ENCODE peak calls at places on chromosomes 2 and 18, in eight cellular contexts. One of them, this sample, is unnamed.

GRCh38 chr18:73318732-73319479 is 451.1 kb upstream of the NETO1 start:
- DNase-seq in foreskin fibroblast: no peak
- DNase-seq in left cardiac atrium: no peak
- DNase-seq in stimulated activated CD4-positive, alpha-beta T cell treated with anti-CD3 and anti-CD28 coated beads, TNF-alpha, amount 100 ng/mL, for 24 hours: no peak
- DNase-seq in NCI-H774: no peak
- DNase-seq in stimulated activated CD8-positive, alpha-beta memory T cell treated with anti-CD3 and anti-CD28 coated beads, Interleukin-7, amount 100 ng/mL, for 24 hours: no peak
- DNase-seq in left lung: no peak
- DNase-seq in NCI-H345: no peak
- DNase-seq in this sample: no peak

GRCh38 chr2:33142874-33143273 is 196.1 kb downstream of the LTBP1 start:
- DNase-seq in NCI-H774: no peak
- DNase-seq in NCI-H345: no peak
- DNase-seq in foreskin fibroblast: no peak
- DNase-seq in stimulated activated CD4-positive, alpha-beta T cell treated with anti-CD3 and anti-CD28 coated beads, TNF-alpha, amount 100 ng/mL, for 24 hours: no peak
- DNase-seq in left lung: no peak
- DNase-seq in left cardiac atrium: no peak
- DNase-seq in stimulated activated CD8-positive, alpha-beta memory T cell treated with anti-CD3 and anti-CD28 coated beads, Interleukin-7, amount 100 ng/mL, for 24 hours: no peak
- DNase-seq in this sample: no peak

GRCh38 chr2:61254536-61254935 is 92.5 kb downstream of the C2orf74 start:
- DNase-seq in left cardiac atrium: no peak
- DNase-seq in NCI-H345: no peak
- DNase-seq in left lung: no peak
- DNase-seq in stimulated activated CD8-positive, alpha-beta memory T cell treated with anti-CD3 and anti-CD28 coated beads, Interleukin-7, amount 100 ng/mL, for 24 hours: no peak
- DNase-seq in stimulated activated CD4-positive, alpha-beta T cell treated with anti-CD3 and anti-CD28 coated beads, TNF-alpha, amount 100 ng/mL, for 24 hours: no peak
- DNase-seq in NCI-H774: no peak
- DNase-seq in foreskin fibroblast: no peak
- DNase-seq in this sample: no peak

GRCh38 chr2:74845217-74845751 is 11.4 kb downstream of the HK2 start:
- DNase-seq in NCI-H345: no peak
- DNase-seq in foreskin fibroblast: peak; percentile 97
- DNase-seq in left lung: peak; percentile 95
- DNase-seq in left cardiac atrium: peak; percentile 81
- DNase-seq in stimulated activated CD4-positive, alpha-beta T cell treated with anti-CD3 and anti-CD28 coated beads, TNF-alpha, amount 100 ng/mL, for 24 hours: no peak
- DNase-seq in NCI-H774: peak; percentile 16
- DNase-seq in stimulated activated CD8-positive, alpha-beta memory T cell treated with anti-CD3 and anti-CD28 coated beads, Interleukin-7, amount 100 ng/mL, for 24 hours: no peak
- DNase-seq in this sample: peak; percentile 80

GRCh38 chr2:45123065-45123464 is 113.8 kb upstream of the SIX2 start:
- DNase-seq in NCI-H774: no peak
- DNase-seq in stimulated activated CD4-positive, alpha-beta T cell treated with anti-CD3 and anti-CD28 coated beads, TNF-alpha, amount 100 ng/mL, for 24 hours: no peak
- DNase-seq in foreskin fibroblast: no peak
- DNase-seq in left cardiac atrium: no peak
- DNase-seq in left lung: no peak
- DNase-seq in stimulated activated CD8-positive, alpha-beta memory T cell treated with anti-CD3 and anti-CD28 coated beads, Interleukin-7, amount 100 ng/mL, for 24 hours: no peak
- DNase-seq in NCI-H345: no peak
- DNase-seq in this sample: no peak

GRCh38 chr2:119574864-119575263 is 30.6 kb downstream of the CFAP221 start:
- DNase-seq in foreskin fibroblast: no peak
- DNase-seq in NCI-H345: no peak
- DNase-seq in stimulated activated CD8-positive, alpha-beta memory T cell treated with anti-CD3 and anti-CD28 coated beads, Interleukin-7, amount 100 ng/mL, for 24 hours: no peak
- DNase-seq in stimulated activated CD4-positive, alpha-beta T cell treated with anti-CD3 and anti-CD28 coated beads, TNF-alpha, amount 100 ng/mL, for 24 hours: no peak
- DNase-seq in NCI-H774: no peak
- DNase-seq in left lung: no peak
- DNase-seq in left cardiac atrium: no peak
- DNase-seq in this sample: no peak

GRCh38 chr18:46152808-46153617 is 48.8 kb downstream of the HAUS1 start:
- DNase-seq in NCI-H345: no peak
- DNase-seq in stimulated activated CD8-positive, alpha-beta memory T cell treated with anti-CD3 and anti-CD28 coated beads, Interleukin-7, amount 100 ng/mL, for 24 hours: no peak
- DNase-seq in foreskin fibroblast: no peak
- DNase-seq in left cardiac atrium: no peak
- DNase-seq in stimulated activated CD4-positive, alpha-beta T cell treated with anti-CD3 and anti-CD28 coated beads, TNF-alpha, amount 100 ng/mL, for 24 hours: no peak
- DNase-seq in NCI-H774: no peak
- DNase-seq in left lung: no peak
- DNase-seq in this sample: peak; percentile 27

GRCh38 chr2:127076290-127076689 is 30.7 kb downstream of the BIN1 start:
- DNase-seq in left cardiac atrium: no peak
- DNase-seq in stimulated activated CD4-positive, alpha-beta T cell treated with anti-CD3 and anti-CD28 coated beads, TNF-alpha, amount 100 ng/mL, for 24 hours: no peak
- DNase-seq in foreskin fibroblast: no peak
- DNase-seq in stimulated activated CD8-positive, alpha-beta memory T cell treated with anti-CD3 and anti-CD28 coated beads, Interleukin-7, amount 100 ng/mL, for 24 hours: no peak
- DNase-seq in NCI-H774: no peak
- DNase-seq in NCI-H345: no peak
- DNase-seq in left lung: no peak
- DNase-seq in this sample: no peak

GRCh38 chr2:137964066-137964858 is at the start of gene HNMT:
- DNase-seq in stimulated activated CD4-positive, alpha-beta T cell treated with anti-CD3 and anti-CD28 coated beads, TNF-alpha, amount 100 ng/mL, for 24 hours: no peak
- DNase-seq in NCI-H345: no peak
- DNase-seq in left cardiac atrium: peak; percentile 39
- DNase-seq in foreskin fibroblast: peak; percentile 66
- DNase-seq in left lung: peak; percentile 67
- DNase-seq in NCI-H774: peak; percentile 25
- DNase-seq in stimulated activated CD8-positive, alpha-beta memory T cell treated with anti-CD3 and anti-CD28 coated beads, Interleukin-7, amount 100 ng/mL, for 24 hours: no peak
- DNase-seq in this sample: peak; percentile 25

GRCh38 chr18:45169610-45170009 is 445.7 kb upstream of the SLC14A2 start:
- DNase-seq in left cardiac atrium: peak; percentile 59
- DNase-seq in NCI-H774: no peak
- DNase-seq in stimulated activated CD4-positive, alpha-beta T cell treated with anti-CD3 and anti-CD28 coated beads, TNF-alpha, amount 100 ng/mL, for 24 hours: no peak
- DNase-seq in left lung: no peak
- DNase-seq in foreskin fibroblast: peak; percentile 94
- DNase-seq in NCI-H345: no peak
- DNase-seq in stimulated activated CD8-positive, alpha-beta memory T cell treated with anti-CD3 and anti-CD28 coated beads, Interleukin-7, amount 100 ng/mL, for 24 hours: no peak
- DNase-seq in this sample: peak; percentile 51